ENCODE peak calls at places on chromosomes 3 and 15, in six cellular contexts. K is CD4-positive, alpha-beta memory T cell; N is body of pancreas; P is fibroblast of lung; C is colonic mucosa; T is esophagus squamous epithelium. A is an unnamed sample.

GRCh38 chr15:68304611-68305337 is 27.2 kb downstream of the FEM1B start:
- DNase-seq in N (no peak), K (no peak), C (peak), T (no peak), P (no peak), A (no peak)

GRCh38 chr15:34714476-34715121 is 40.2 kb downstream of the GJD2 start:
- DNase-seq in N (no peak), K (no peak), P (no peak), C (no peak), T (no peak), A (no peak)

GRCh38 chr15:78364233-78364632 is 24.1 kb downstream of the CRABP1 start:
- DNase-seq in T (no peak), P (no peak), N (no peak), C (no peak), K (no peak), A (no peak)

GRCh38 chr3:54240-54639 is 142.3 kb upstream of the CHL1 start:
- DNase-seq in T (no peak), P (no peak), K (no peak), N (no peak), C (no peak), A (no peak)

GRCh38 chr15:23866832-23867231 is 179.7 kb upstream of the NDN start:
- DNase-seq in N (peak), T (no peak), K (no peak), P (no peak), C (no peak), A (no peak)

GRCh38 chr15:68383161-68384074 is 48.5 kb downstream of the ITGA11 start:
- DNase-seq in N (peak), P (peak), K (peak), T (no peak), C (peak), A (no peak)

GRCh38 chr15:31293655-31294054 is 33.0 kb upstream of the KLF13 start:
- DNase-seq in N (no peak), K (no peak), P (no peak), T (no peak), C (no peak), A (no peak)

GRCh38 chr15:57624730-57625129 is 33.0 kb downstream of the MYZAP start:
- DNase-seq in K (no peak), C (no peak), P (no peak), T (no peak), N (no peak), A (no peak)

GRCh38 chr3:38493019-38493418 is 3.1 kb upstream of the EXOG start:
- DNase-seq in P (peak), C (no peak), K (no peak), T (no peak), N (no peak), A (no peak)

GRCh38 chr3:11832964-11833621 is 13.6 kb downstream of the TAMM41 start:
- DNase-seq in C (no peak), T (no peak), K (no peak), P (peak), N (peak), A (no peak)

GRCh38 chr3:11236588-11237461 is 35.4 kb upstream of the ATG7 start:
- DNase-seq in P (peak), T (no peak), K (peak), C (peak), N (peak), A (no peak)

GRCh38 chr15:98938804-98939203 is 68.8 kb downstream of the PGPEP1L start:
- DNase-seq in P (no peak), C (no peak), T (no peak), N (no peak), K (no peak), A (no peak)

GRCh38 chr3:458614-459375 is 262.2 kb downstream of the CHL1 start:
- DNase-seq in T (no peak), C (no peak), P (no peak), K (no peak), N (no peak), A (no peak)

GRCh38 chr3:50373146-50373864 is 14.0 kb upstream of the TMEM115 start:
- DNase-seq in P (no peak), T (no peak), K (no peak), N (no peak), C (no peak), A (no peak)

GRCh38 chr3:9949626-9950025 is 2.6 kb downstream of the PRRT3 start:
- DNase-seq in C (no peak), K (no peak), T (no peak), P (no peak), N (no peak), A (no peak)

GRCh38 chr3:9951962-9952805 is at the start of gene PRRT3:
- DNase-seq in K (peak), P (peak), T (no peak), C (no peak), N (peak), A (peak)

GRCh38 chr3:9949115-9949514 is 3.1 kb downstream of the PRRT3 start:
- DNase-seq in T (no peak), P (no peak), N (no peak), K (no peak), C (no peak), A (no peak)

GRCh38 chr3:9951598-9951961 is 628 bp downstream of the PRRT3 start:
- DNase-seq in C (no peak), N (no peak), T (no peak), P (no peak), K (no peak), A (no peak)

GRCh38 chr3:9951126-9951525 is 1.1 kb downstream of the PRRT3 start:
- DNase-seq in N (no peak), C (no peak), P (no peak), K (no peak), T (no peak), A (no peak)
- H3K4me3 ChIP-seq in N (no peak), C (no peak), P (no peak), K (peak), T (no peak), A (peak)

DNA sequence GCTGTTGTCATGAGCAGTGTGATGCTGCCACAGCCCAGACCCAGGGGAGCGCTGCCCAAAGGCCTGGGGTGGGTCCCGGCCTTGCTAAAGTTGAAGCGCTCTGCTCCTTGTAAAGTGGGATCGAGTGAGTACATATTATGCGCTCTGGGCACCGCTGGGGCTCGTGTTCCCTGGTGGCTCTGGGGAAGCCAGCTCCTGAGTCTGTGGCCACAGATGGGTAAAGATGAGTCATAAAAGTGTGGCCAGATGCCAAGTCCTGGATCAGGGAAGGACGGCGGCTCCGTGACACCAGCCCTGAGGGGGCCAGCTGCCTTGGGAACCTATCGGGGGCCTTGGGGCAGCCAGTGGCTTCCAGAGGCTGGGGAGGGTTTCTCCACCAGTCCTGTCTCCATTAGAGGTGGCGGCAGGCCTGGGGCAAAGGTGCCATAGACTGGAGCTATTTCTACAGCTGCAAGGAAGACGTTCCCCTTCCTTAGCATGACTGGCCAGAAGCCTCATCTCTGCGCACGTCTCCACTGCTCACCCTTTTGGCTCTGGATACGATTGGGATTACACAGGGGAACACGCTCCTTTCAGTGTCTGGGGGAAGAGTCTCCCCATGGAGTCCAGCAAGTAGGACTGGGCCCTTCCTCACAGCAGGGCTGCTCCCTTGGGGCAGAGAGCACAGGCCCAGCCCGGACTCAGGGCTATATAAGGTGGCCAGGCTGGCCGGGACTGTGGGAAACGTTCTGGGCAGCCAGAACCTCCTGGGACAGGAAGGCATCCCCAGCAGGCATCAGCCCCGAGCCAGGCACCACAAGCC is 1.2 kb upstream of the ITIH4 start:
- DNase-seq in P (peak), C (peak), K (no peak), N (peak), T (no peak), A (peak)
- H3K27ac ChIP-seq in P (no peak), C (no peak), K (no peak), N (peak), T (peak), A (peak)

DNA sequence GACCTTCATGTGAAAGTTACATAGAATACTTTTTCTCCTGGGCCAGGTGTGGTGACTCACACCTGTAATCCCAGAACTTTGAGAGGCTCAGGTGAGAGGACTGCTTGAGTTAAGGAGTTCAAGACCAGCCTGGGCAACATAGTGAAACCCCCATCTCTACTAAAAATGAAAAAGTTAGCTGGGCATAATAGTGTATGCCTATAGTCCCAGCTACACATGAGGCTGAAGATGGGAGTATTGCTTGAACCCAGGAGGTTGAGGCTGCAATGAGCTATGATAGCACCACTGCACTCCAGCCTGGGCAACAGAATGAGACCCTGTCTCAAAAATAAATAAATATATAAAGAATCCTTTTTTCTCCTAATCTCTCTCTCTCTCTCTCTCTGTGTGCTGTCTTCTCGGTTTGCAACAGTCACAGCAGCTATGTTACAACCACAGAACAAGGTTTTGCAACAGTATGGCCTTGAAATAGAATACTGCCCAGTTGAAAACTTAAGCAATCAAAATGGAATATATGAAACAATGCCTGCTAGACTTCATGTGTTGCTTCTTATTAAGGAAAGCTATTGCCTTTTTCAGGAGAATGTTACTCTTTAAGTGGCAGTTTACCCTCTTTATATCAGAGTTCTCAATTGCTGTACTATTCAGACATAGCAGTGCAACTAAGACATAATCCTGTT is 12.3 kb upstream of the DENND4A start:
- DNase-seq in K (no peak), T (no peak), P (no peak), C (no peak), N (no peak), A (no peak)
- H3K4me3 ChIP-seq in K (no peak), T (no peak), P (no peak), C (no peak), N (no peak), A (no peak)

DNA sequence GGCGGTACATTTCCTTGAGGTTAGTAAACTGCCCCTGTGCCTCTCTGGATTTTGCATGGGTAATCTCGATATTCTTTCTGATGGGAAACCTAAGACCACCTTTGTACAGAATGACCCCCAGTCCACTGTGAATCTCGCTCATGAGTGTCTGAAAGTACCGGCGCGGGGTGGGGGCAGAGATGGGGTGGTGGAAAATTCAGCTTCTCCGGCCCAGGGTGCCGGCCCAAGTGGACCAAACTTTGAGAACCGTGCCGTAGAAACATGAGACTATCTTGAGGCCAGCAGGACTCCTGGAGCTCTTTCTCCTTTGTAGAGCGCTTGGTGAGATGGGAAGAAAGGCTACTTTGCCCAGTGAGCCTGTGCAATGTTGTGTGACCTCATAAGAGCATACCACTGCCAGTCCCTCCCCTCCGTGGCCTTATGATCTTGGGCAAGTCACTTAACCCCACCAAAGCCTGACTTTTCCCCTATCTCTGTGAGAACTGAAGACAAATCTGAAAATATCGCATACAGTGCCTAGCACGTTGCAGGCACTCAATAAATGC is 40.3 kb upstream of the VEPH1 start:
- DNase-seq in T (no peak), K (no peak), N (no peak), P (no peak), C (no peak), A (no peak)
- H3K27ac ChIP-seq in T (no peak), K (no peak), N (peak), P (no peak), C (no peak), A (no peak)

GRCh38 chr15:91984006-91984405 is 130.5 kb downstream of the SLCO3A1 start:
- DNase-seq in C (no peak), K (no peak), T (no peak), P (no peak), N (no peak), A (no peak)

GRCh38 chr15:91980502-91981267 is 127.2 kb downstream of the SLCO3A1 start:
- DNase-seq in C (no peak), K (no peak), P (no peak), T (no peak), N (no peak), A (no peak)

GRCh38 chr15:91985297-91985696 is 131.8 kb downstream of the SLCO3A1 start:
- DNase-seq in C (no peak), P (no peak), K (no peak), T (no peak), N (no peak), A (no peak)

GRCh38 chr15:91981802-91982201 is 128.3 kb downstream of the SLCO3A1 start:
- DNase-seq in P (no peak), K (no peak), N (no peak), C (no peak), T (no peak), A (no peak)

DNA sequence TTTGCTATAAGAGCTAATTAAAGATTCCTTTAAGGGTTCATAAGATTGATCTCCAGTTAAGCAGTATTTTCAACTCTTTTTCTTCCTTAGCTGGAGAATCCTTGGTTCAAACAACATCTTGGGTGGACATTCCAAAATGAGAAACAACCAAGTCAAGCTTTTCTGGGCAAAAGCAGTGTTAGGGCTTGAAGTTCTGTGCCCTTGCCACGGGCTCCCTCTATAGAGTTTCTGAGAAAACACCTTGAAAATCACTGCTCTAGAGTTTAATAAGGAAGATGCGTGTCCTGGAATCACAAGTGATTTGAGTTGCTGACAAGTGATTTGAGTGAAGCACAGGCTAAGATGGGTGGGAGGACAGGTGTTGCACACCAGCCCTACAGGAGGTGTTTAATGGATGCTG is 128.9 kb downstream of the SLCO3A1 start:
- DNase-seq in P (no peak), T (no peak), N (no peak), C (no peak), K (no peak), A (no peak)
- H3K4me3 ChIP-seq in P (no peak), T (no peak), N (no peak), C (no peak), K (no peak), A (no peak)

GRCh38 chr3:114506622-114507300 is 212.9 kb downstream of the TIGIT start:
- DNase-seq in T (no peak), P (peak), C (no peak), K (no peak), N (no peak), A (no peak)
- H3K27ac ChIP-seq in T (no peak), P (peak), C (no peak), K (no peak), N (no peak), A (no peak)

GRCh38 chr3:169243122-169243521 is 420.4 kb downstream of the MECOM start:
- DNase-seq in P (peak), T (no peak), N (no peak), C (no peak), K (no peak), A (no peak)

GRCh38 chr3:169241928-169242751 is 421.4 kb downstream of the MECOM start:
- DNase-seq in T (no peak), K (no peak), C (no peak), P (peak), N (peak), A (no peak)

GRCh38 chr3:169244119-169244864 is 419.2 kb downstream of the MECOM start:
- DNase-seq in P (no peak), C (no peak), T (no peak), K (no peak), N (no peak), A (no peak)

GRCh38 chr3:169241575-169241927 is 422.0 kb downstream of the MECOM start:
- DNase-seq in T (no peak), P (peak), N (no peak), C (no peak), K (no peak), A (no peak)

DNA sequence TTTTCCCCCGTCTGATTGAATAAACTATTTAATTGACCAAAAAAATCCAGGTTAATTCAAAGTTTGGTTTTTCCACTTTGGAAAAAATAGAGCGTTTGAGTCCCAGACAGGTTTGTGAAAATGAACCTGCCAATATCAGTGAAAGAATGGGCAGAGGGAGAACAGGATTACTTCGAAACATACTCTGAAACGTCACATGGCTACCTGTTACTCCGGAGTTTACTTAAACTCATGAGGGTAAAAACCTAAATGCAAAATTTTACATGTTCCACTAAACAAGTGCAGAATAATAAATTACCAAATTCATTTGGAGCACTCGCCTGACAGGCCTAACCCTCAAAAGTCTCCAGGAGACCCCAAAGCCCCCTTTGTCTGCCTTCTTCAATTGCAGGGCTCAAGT is 419.9 kb downstream of the MECOM start:
- DNase-seq in K (no peak), P (no peak), N (no peak), C (no peak), T (no peak), A (no peak)
- H3K4me3 ChIP-seq in K (no peak), P (no peak), N (no peak), C (no peak), T (no peak), A (no peak)

GRCh38 chr3:154971341-154971740 is 108.8 kb upstream of the MME start:
- DNase-seq in N (no peak), K (no peak), T (no peak), P (no peak), C (no peak), A (no peak)

GRCh38 chr3:154971771-154972326 is 108.3 kb upstream of the MME start:
- DNase-seq in P (peak), N (no peak), C (no peak), K (no peak), T (no peak), A (no peak)

GRCh38 chr3:154972951-154973350 is 107.2 kb upstream of the MME start:
- DNase-seq in N (no peak), K (no peak), T (no peak), P (peak), C (no peak), A (no peak)

GRCh38 chr3:154969366-154969765 is 110.8 kb upstream of the MME start:
- DNase-seq in P (no peak), C (no peak), T (no peak), N (no peak), K (no peak), A (no peak)

DNA sequence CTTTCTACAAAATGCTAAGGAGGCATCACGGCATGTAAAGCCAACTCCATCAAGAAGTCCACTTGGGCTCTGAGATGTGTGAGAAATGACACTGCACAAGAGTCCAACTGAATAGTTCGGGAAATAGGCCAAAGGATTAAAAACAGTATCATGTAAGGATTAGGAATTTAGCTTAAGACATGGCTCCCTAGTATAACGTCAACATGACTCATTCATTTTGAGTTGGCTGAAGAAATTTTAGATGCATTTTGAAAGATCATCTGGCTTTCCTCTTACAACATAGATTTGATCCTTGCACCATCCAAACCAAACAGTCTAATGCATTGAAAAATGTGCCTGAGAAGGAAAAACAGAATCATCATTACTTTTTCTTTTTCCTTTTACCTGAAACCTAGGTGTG is 109.3 kb upstream of the MME start:
- DNase-seq in K (no peak), T (no peak), C (no peak), N (no peak), P (peak), A (no peak)
- H3K27ac ChIP-seq in K (no peak), T (peak), C (no peak), N (peak), P (peak), A (no peak)

GRCh38 chr3:66028457-66028856 is 10.3 kb downstream of the MAGI1 start:
- DNase-seq in C (no peak), N (no peak), T (no peak), K (no peak), P (no peak), A (no peak)
- H3K4me3 ChIP-seq in C (no peak), N (no peak), T (no peak), K (no peak), P (no peak), A (no peak)

GRCh38 chr3:189512039-189512438 is 119.2 kb upstream of the TP63 start:
- DNase-seq in P (no peak), K (no peak), T (no peak), N (no peak), C (no peak), A (no peak)

GRCh38 chr3:189517981-189518380 is 113.2 kb upstream of the TP63 start:
- DNase-seq in T (no peak), N (no peak), K (no peak), P (no peak), C (no peak), A (no peak)

GRCh38 chr3:189515916-189516531 is 115.2 kb upstream of the TP63 start:
- DNase-seq in K (no peak), P (peak), T (no peak), C (no peak), N (no peak), A (no peak)

GRCh38 chr3:189512824-189513223 is 118.4 kb upstream of the TP63 start:
- DNase-seq in N (no peak), P (no peak), C (no peak), T (no peak), K (no peak), A (no peak)

GRCh38 chr3:189513281-189514151 is 117.7 kb upstream of the TP63 start:
- DNase-seq in K (no peak), P (no peak), C (peak), T (no peak), N (no peak), A (no peak)
- H3K27ac ChIP-seq in K (no peak), P (no peak), C (peak), T (peak), N (no peak), A (no peak)

A was measured in dorsolateral prefrontal cortex.